ENCODE peak calls at places on chromosomes 1 and 21, in four cellular contexts. W is cardiac muscle cell, G is stomach, N is transverse colon. P is an unnamed sample. For H3K4me1, the result is how much of the 10 kb centered on the place peaks cover.

GRCh38 chr1:44021581-44022321 is 9.5 kb downstream of the SLC6A9 start:
- DNase-seq in W (no peak), G (no peak), N (no peak), P (no peak)

GRCh38 chr1:24089743-24090555 is 22.0 kb downstream of the MYOM3 start:
- DNase-seq in W (no peak), G (no peak), N (no peak), P (no peak)

GRCh38 chr1:23383547-23384311 is 14.1 kb upstream of the ZNF436 start:
- DNase-seq in W (peak), G (no peak), N (no peak), P (no peak)

GRCh38 chr1:84090447-84091244 is 53.4 kb upstream of the PRKACB start:
- DNase-seq in W (no peak), G (no peak), N (no peak), P (no peak)

GRCh38 chr1:184025242-184025675 is 12.3 kb downstream of the COLGALT2 start:
- DNase-seq in W (peak), G (peak), N (no peak), P (no peak)

GRCh38 chr1:50989694-50990093 is 19.6 kb downstream of the CDKN2C start:
- DNase-seq in W (no peak), G (no peak), N (no peak), P (no peak)

GRCh38 chr1:18279713-18280074 is 172.1 kb downstream of the IGSF21 start:
- DNase-seq in W (no peak), G (no peak), N (no peak), P (no peak)

GRCh38 chr1:201713093-201713810 is 115.7 kb upstream of the IPO9 start:
- DNase-seq in W (peak), G (peak), N (peak), P (peak)

GRCh38 chr1:20590313-20590777 is 1.4 kb downstream of the CDA start:
- DNase-seq in W (peak), G (no peak), N (peak), P (no peak)

GRCh38 chr1:218496561-218496960 is 151.4 kb downstream of the TGFB2 start:
- DNase-seq in W (peak), G (no peak), N (no peak), P (peak)

GRCh38 chr1:55245781-55246180 is 30.6 kb upstream of the USP24 start:
- DNase-seq in W (no peak), G (no peak), N (no peak), P (no peak)

GRCh38 chr1:3399732-3400131 is 54.7 kb upstream of the ARHGEF16 start:
- DNase-seq in W (no peak), G (no peak), N (no peak), P (no peak)

GRCh38 chr1:93631626-93632365 is 49.8 kb downstream of the BCAR3 start:
- DNase-seq in W (peak), G (no peak), N (no peak), P (no peak)

GRCh38 chr1:67970088-67970487 is 80.3 kb downstream of the DIRAS3 start:
- DNase-seq in W (peak), G (no peak), N (no peak), P (peak)

GRCh38 chr1:231828182-231828920 is 201.8 kb downstream of the DISC1 start:
- DNase-seq in W (peak), G (no peak), N (no peak), P (peak)

GRCh38 chr1:115953180-115953579 is 23.1 kb upstream of the SLC22A15 start:
- DNase-seq in W (no peak), G (no peak), N (no peak), P (no peak)

GRCh38 chr1:180168786-180169640 is 14.3 kb downstream of the QSOX1 start:
- DNase-seq in W (peak), G (peak), N (peak), P (peak)

GRCh38 chr21:45364464-45365185 is 40.3 kb upstream of the COL18A1 start:
- DNase-seq in W (peak), G (no peak), N (no peak), P (peak)

GRCh38 chr1:94727846-94728715 is 92.1 kb upstream of the SLC44A3 start:
- DNase-seq in W (peak), G (no peak), N (no peak), P (peak)

GRCh38 chr1:65221638-65222421 is 73.8 kb downstream of the AK4 start:
- DNase-seq in W (no peak), G (no peak), N (no peak), P (no peak)

GRCh38 chr21:31052489-31053142 is 14.3 kb upstream of the KRTAP19-8 start:
- DNase-seq in W (no peak), G (no peak), N (no peak), P (no peak)

GRCh38 chr1:167910530-167910929 is 3.4 kb downstream of the ADCY10 start:
- DNase-seq in W (no peak), G (peak), N (no peak), P (no peak)
- H3K27ac ChIP-seq in W (no peak), G (peak), N (no peak), P (no peak)

GRCh38 chr1:246780264-246780663 is 56.1 kb downstream of the SCCPDH start:
- DNase-seq in W (no peak), G (no peak), N (no peak), P (no peak)

GRCh38 chr1:246779561-246780175 is 55.5 kb downstream of the SCCPDH start:
- DNase-seq in W (no peak), G (no peak), N (no peak), P (no peak)

GRCh38 chr1:246781212-246781611 is 57.0 kb downstream of the SCCPDH start:
- DNase-seq in W (no peak), G (no peak), N (no peak), P (no peak)

GRCh38 chr1:246784621-246785535 is 60.7 kb downstream of the SCCPDH start:
- DNase-seq in W (peak), G (no peak), N (no peak), P (no peak)

GRCh38 chr1:246782120-246782900 is 58.1 kb downstream of the SCCPDH start:
- DNase-seq in W (peak), G (no peak), N (no peak), P (peak)
- H3K4me1 ChIP-seq in W (under half), G (under half), N (under half), P (under half)

GRCh38 chr1:165647970-165648369 is 16.9 kb downstream of the MGST3 start:
- DNase-seq in W (peak), G (no peak), N (no peak), P (no peak)

GRCh38 chr1:165648919-165649572 is 18.0 kb downstream of the MGST3 start:
- DNase-seq in W (no peak), G (no peak), N (no peak), P (no peak)

GRCh38 chr1:165645654-165646366 is 14.8 kb downstream of the MGST3 start:
- DNase-seq in W (no peak), G (peak), N (peak), P (no peak)

GRCh38 chr1:165647517-165647916 is 16.5 kb downstream of the MGST3 start:
- DNase-seq in W (no peak), G (no peak), N (peak), P (no peak)

DNA sequence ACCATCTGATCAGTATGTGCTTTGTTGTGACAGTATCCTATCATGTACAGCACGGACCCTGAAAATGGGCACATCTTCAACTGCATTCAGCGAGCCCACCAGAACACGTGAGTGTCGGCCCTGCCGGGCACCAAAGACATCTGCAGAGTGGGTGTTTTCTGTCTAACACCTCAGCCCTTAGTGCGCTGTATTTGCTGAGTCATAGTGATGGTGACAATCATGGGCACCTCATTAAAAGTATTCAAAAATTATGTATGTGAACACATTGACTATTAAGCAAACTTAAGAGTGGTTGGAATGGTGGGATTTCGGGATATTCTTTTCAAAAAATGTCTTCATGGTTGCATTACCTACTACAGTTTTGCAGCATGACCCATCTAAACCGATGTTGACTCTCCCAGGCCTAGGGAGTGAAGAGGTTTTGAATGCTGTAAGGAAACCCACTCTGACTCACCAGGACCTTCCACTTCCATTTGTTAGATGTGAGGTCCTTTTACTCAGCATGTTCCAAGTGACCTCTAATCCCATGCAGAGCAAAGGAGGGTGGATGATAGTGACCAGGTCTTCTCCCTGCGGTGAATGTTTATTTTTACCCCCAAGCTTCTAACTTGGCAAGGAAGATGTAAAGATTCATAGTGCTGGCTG is 20.1 kb downstream of the MGST3 start:
- DNase-seq in W (no peak), G (no peak), N (no peak), P (no peak)
- H3K27ac ChIP-seq in W (no peak), G (no peak), N (no peak), P (no peak)

GRCh38 chr1:27005166-27005530 is 7.5 kb downstream of the TENT5B start:
- DNase-seq in W (no peak), G (no peak), N (no peak), P (no peak)
- H3K4me1 ChIP-seq in W (under half), G (half or more), N (half or more), P (under half)

GRCh38 chr1:26530540-26530897 is 958 bp downstream of the RPS6KA1 start:
- DNase-seq in W (no peak), G (no peak), N (peak), P (no peak)
- H3K27ac ChIP-seq in W (no peak), G (peak), N (peak), P (no peak)

GRCh38 chr1:56437959-56438358 is 141.4 kb downstream of the PLPP3 start:
- DNase-seq in W (no peak), G (no peak), N (no peak), P (no peak)

GRCh38 chr1:56436338-56436695 is 143.0 kb downstream of the PLPP3 start:
- DNase-seq in W (no peak), G (no peak), N (no peak), P (no peak)

GRCh38 chr1:56435434-56436337 is 143.7 kb downstream of the PLPP3 start:
- DNase-seq in W (no peak), G (no peak), N (no peak), P (no peak)

GRCh38 chr1:56438901-56439551 is 140.3 kb downstream of the PLPP3 start:
- DNase-seq in W (no peak), G (no peak), N (no peak), P (no peak)

DNA sequence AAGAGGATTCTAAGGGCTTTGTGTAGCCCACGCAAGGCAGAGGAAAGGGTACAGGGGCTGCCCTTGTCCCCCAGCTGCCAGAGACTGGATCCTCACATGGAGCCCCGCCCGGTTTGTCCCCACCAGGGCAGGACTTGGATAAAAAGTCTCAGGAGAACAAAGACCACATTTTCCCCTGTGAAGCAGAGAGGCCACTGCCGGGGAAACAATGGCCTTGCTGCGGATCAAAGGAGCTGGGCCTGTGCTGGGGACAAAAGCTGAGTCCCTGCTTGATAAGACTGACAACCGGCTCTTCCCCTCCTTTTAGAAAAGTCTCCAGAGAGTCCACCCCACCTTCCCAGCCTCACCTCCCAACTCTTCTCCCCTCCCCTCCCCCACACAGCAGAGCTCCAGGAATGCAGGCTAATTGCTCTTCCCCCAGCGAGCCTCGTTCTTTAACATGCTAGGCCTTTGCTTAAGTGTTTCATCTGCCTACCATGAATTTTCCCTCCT is 142.4 kb downstream of the PLPP3 start:
- DNase-seq in W (no peak), G (no peak), N (no peak), P (no peak)
- H3K4me1 ChIP-seq in W (under half), G (under half), N (under half), P (under half)

DNA sequence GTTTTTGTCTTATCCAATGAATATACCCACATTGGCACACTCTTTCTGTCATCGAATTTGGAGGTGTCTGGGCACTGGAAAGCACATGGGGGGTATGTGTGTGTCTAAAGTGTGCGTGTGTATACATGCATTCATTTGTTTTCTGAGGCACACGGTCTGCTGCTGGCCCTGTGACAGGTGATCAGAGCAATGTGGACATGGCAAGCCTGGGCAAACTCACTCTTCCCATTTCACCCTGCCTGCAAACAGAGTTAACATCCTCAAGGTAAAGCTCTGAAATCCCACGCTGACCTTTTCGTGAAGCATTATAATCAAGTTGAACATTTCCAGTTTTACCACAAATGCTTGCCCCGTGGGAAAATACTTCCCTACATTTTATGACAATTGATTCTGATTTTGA is 160.7 kb downstream of the PBX1 start:
- DNase-seq in W (no peak), G (no peak), N (no peak), P (no peak)
- H3K27ac ChIP-seq in W (peak), G (peak), N (no peak), P (no peak)

GRCh38 chr1:26084844-26085243 is 17.4 kb upstream of the TRIM63 start:
- DNase-seq in W (no peak), G (no peak), N (no peak), P (no peak)

GRCh38 chr1:26092422-26092821 is 19.2 kb upstream of the PDIK1L start:
- DNase-seq in W (no peak), G (no peak), N (no peak), P (no peak)

GRCh38 chr1:26090893-26091292 is 20.7 kb upstream of the PDIK1L start:
- DNase-seq in W (no peak), G (no peak), N (no peak), P (no peak)

GRCh38 chr1:26084091-26084561 is 16.7 kb upstream of the TRIM63 start:
- DNase-seq in W (no peak), G (no peak), N (no peak), P (no peak)

GRCh38 chr1:26089125-26089524 is 21.7 kb upstream of the TRIM63 start:
- DNase-seq in W (no peak), G (no peak), N (no peak), P (no peak)
- H3K4me1 ChIP-seq in W (under half), G (under half), N (under half), P (under half)